ENCODE peak calls at places on chromosome 17, in ten cellular contexts. One of them, this sample, is unnamed.

GRCh38 chr17:71855000-71855399 is 265.8 kb upstream of the SOX9 start:
- DNase-seq in heart right ventricle: no peak
- DNase-seq in AG10803: no peak
- DNase-seq in tibial artery: no peak
- DNase-seq in left ventricle myocardium inferior: no peak
- DNase-seq in PC-9: no peak
- DNase-seq in cardiac fibroblast: no peak
- DNase-seq in pancreas: no peak
- DNase-seq in AG04450: no peak
- DNase-seq in tibial nerve: no peak
- DNase-seq in this sample: no peak

GRCh38 chr17:16120937-16121336 is 94.4 kb downstream of the NCOR1 start:
- DNase-seq in PC-9: no peak
- DNase-seq in tibial artery: no peak
- DNase-seq in left ventricle myocardium inferior: no peak
- DNase-seq in heart right ventricle: no peak
- DNase-seq in tibial nerve: no peak
- DNase-seq in pancreas: no peak
- DNase-seq in AG04450: no peak
- DNase-seq in AG10803: no peak
- DNase-seq in cardiac fibroblast: no peak
- DNase-seq in this sample: no peak

GRCh38 chr17:66301864-66302741 is at the start of gene PRKCA:
- DNase-seq in tibial nerve: peak; percentile 49
- DNase-seq in heart right ventricle: peak; percentile 59
- DNase-seq in cardiac fibroblast: peak; percentile 61
- DNase-seq in left ventricle myocardium inferior: peak; percentile 77
- DNase-seq in tibial artery: peak; percentile 51
- DNase-seq in AG10803: peak; percentile 74
- DNase-seq in pancreas: peak; percentile 84
- DNase-seq in AG04450: no peak
- DNase-seq in PC-9: no peak
- DNase-seq in this sample: peak; percentile 89

GRCh38 chr17:2337811-2338657 is 733 bp downstream of the SGSM2 start:
- DNase-seq in pancreas: peak; percentile 81
- DNase-seq in PC-9: peak; percentile 53
- DNase-seq in cardiac fibroblast: peak; percentile 34
- DNase-seq in heart right ventricle: peak; percentile 36
- DNase-seq in tibial artery: peak; percentile 61
- DNase-seq in left ventricle myocardium inferior: peak; percentile 67
- DNase-seq in AG10803: peak; percentile 43
- DNase-seq in AG04450: no peak
- DNase-seq in tibial nerve: no peak
- DNase-seq in this sample: peak; percentile 80

GRCh38 chr17:67656494-67657203 is 61.1 kb upstream of the NOL11 start:
- DNase-seq in tibial artery: no peak
- DNase-seq in PC-9: no peak
- DNase-seq in AG04450: no peak
- DNase-seq in left ventricle myocardium inferior: no peak
- DNase-seq in pancreas: no peak
- DNase-seq in heart right ventricle: no peak
- DNase-seq in tibial nerve: no peak
- DNase-seq in cardiac fibroblast: no peak
- DNase-seq in AG10803: no peak
- DNase-seq in this sample: no peak

GRCh38 chr17:2994441-2994840 is 69.0 kb downstream of the OR1D5 start:
- DNase-seq in PC-9: no peak
- DNase-seq in cardiac fibroblast: no peak
- DNase-seq in AG10803: no peak
- DNase-seq in tibial nerve: no peak
- DNase-seq in tibial artery: peak; percentile 7
- DNase-seq in AG04450: no peak
- DNase-seq in heart right ventricle: no peak
- DNase-seq in pancreas: no peak
- DNase-seq in left ventricle myocardium inferior: no peak
- DNase-seq in this sample: peak; percentile 33

GRCh38 chr17:19242926-19243325 is 5.8 kb downstream of the EPN2 start:
- DNase-seq in tibial artery: no peak
- DNase-seq in cardiac fibroblast: no peak
- DNase-seq in left ventricle myocardium inferior: no peak
- DNase-seq in AG04450: no peak
- DNase-seq in pancreas: no peak
- DNase-seq in heart right ventricle: no peak
- DNase-seq in tibial nerve: no peak
- DNase-seq in AG10803: no peak
- DNase-seq in PC-9: no peak
- DNase-seq in this sample: no peak

GRCh38 chr17:9239821-9240658 is 218.7 kb downstream of the NTN1 start:
- DNase-seq in left ventricle myocardium inferior: peak; percentile 82
- DNase-seq in cardiac fibroblast: peak; percentile 65
- DNase-seq in pancreas: peak; percentile 88
- DNase-seq in PC-9: no peak
- DNase-seq in tibial artery: peak; percentile 87
- DNase-seq in tibial nerve: peak; percentile 62
- DNase-seq in heart right ventricle: peak; percentile 78
- DNase-seq in AG10803: peak; percentile 71
- DNase-seq in AG04450: no peak
- DNase-seq in this sample: peak; percentile 87

GRCh38 chr17:50892101-50892776 is 26.1 kb upstream of the TOB1 start:
- DNase-seq in AG04450: no peak
- DNase-seq in tibial artery: no peak
- DNase-seq in left ventricle myocardium inferior: no peak
- DNase-seq in heart right ventricle: no peak
- DNase-seq in tibial nerve: no peak
- DNase-seq in PC-9: peak; percentile 83
- DNase-seq in pancreas: no peak
- DNase-seq in AG10803: no peak
- DNase-seq in cardiac fibroblast: no peak
- DNase-seq in this sample: no peak

GRCh38 chr17:7864995-7865650 is 7.3 kb downstream of the CYB5D1 start:
- DNase-seq in AG04450: no peak
- DNase-seq in pancreas: no peak
- DNase-seq in tibial nerve: no peak
- DNase-seq in PC-9: no peak
- DNase-seq in AG10803: no peak
- DNase-seq in heart right ventricle: no peak
- DNase-seq in left ventricle myocardium inferior: no peak
- DNase-seq in cardiac fibroblast: no peak
- DNase-seq in tibial artery: no peak
- DNase-seq in this sample: no peak

GRCh38 chr17:45228121-45228941 is 6.6 kb downstream of the FMNL1 start:
- DNase-seq in PC-9: no peak
- DNase-seq in AG10803: no peak
- DNase-seq in heart right ventricle: no peak
- DNase-seq in AG04450: no peak
- DNase-seq in left ventricle myocardium inferior: no peak
- DNase-seq in cardiac fibroblast: no peak
- DNase-seq in pancreas: peak; percentile 63
- DNase-seq in tibial artery: no peak
- DNase-seq in tibial nerve: no peak
- DNase-seq in this sample: no peak
- H3K4me3 ChIP-seq in PC-9: peak overlapping the region; percentile 3
- H3K4me3 ChIP-seq in AG10803: no peak overlapping the region
- H3K4me3 ChIP-seq in heart right ventricle: no peak overlapping the region
- H3K4me3 ChIP-seq in AG04450: no peak overlapping the region
- H3K4me3 ChIP-seq in left ventricle myocardium inferior: peak overlapping the region; percentile 53
- H3K4me3 ChIP-seq in cardiac fibroblast: no peak overlapping the region
- H3K4me3 ChIP-seq in pancreas: no peak overlapping the region
- H3K4me3 ChIP-seq in tibial artery: no peak overlapping the region
- H3K4me3 ChIP-seq in tibial nerve: no peak overlapping the region
- H3K4me3 ChIP-seq in this sample: no peak overlapping the region

GRCh38 chr17:78041401-78042179 is 83.1 kb downstream of the TNRC6C start:
- DNase-seq in AG04450: no peak
- DNase-seq in AG10803: no peak
- DNase-seq in left ventricle myocardium inferior: no peak
- DNase-seq in tibial artery: no peak
- DNase-seq in pancreas: no peak
- DNase-seq in tibial nerve: no peak
- DNase-seq in PC-9: no peak
- DNase-seq in cardiac fibroblast: peak; percentile 25
- DNase-seq in heart right ventricle: no peak
- DNase-seq in this sample: no peak
- H3K4me3 ChIP-seq in AG04450: peak overlapping the region; percentile 73
- H3K4me3 ChIP-seq in AG10803: peak overlapping the region; percentile 73
- H3K4me3 ChIP-seq in left ventricle myocardium inferior: peak overlapping the region; percentile 69
- H3K4me3 ChIP-seq in tibial artery: peak overlapping the region; percentile 62
- H3K4me3 ChIP-seq in pancreas: peak overlapping the region; percentile 23
- H3K4me3 ChIP-seq in tibial nerve: peak overlapping the region; percentile 37
- H3K4me3 ChIP-seq in PC-9: no peak overlapping the region
- H3K4me3 ChIP-seq in cardiac fibroblast: peak overlapping the region; percentile 31
- H3K4me3 ChIP-seq in heart right ventricle: peak overlapping the region; percentile 71
- H3K4me3 ChIP-seq in this sample: peak overlapping the region; percentile 55

GRCh38 chr17:29722411-29723198 is 99.9 kb upstream of the CORO6 start:
- DNase-seq in AG10803: peak; percentile 92
- DNase-seq in tibial artery: peak; percentile 70
- DNase-seq in heart right ventricle: peak; percentile 78
- DNase-seq in left ventricle myocardium inferior: no peak
- DNase-seq in tibial nerve: peak; percentile 22
- DNase-seq in AG04450: peak; percentile 53
- DNase-seq in PC-9: no peak
- DNase-seq in pancreas: no peak
- DNase-seq in cardiac fibroblast: peak; percentile 95
- DNase-seq in this sample: no peak

GRCh38 chr17:29719469-29719868 is 96.8 kb upstream of the CORO6 start:
- DNase-seq in cardiac fibroblast: no peak
- DNase-seq in left ventricle myocardium inferior: no peak
- DNase-seq in tibial artery: no peak
- DNase-seq in pancreas: no peak
- DNase-seq in AG10803: no peak
- DNase-seq in PC-9: no peak
- DNase-seq in AG04450: no peak
- DNase-seq in heart right ventricle: no peak
- DNase-seq in tibial nerve: no peak
- DNase-seq in this sample: no peak

GRCh38 chr17:29726721-29727252 is 104.1 kb upstream of the CORO6 start:
- DNase-seq in pancreas: no peak
- DNase-seq in AG04450: no peak
- DNase-seq in tibial nerve: no peak
- DNase-seq in cardiac fibroblast: peak; percentile 73
- DNase-seq in AG10803: peak; percentile 15
- DNase-seq in heart right ventricle: no peak
- DNase-seq in PC-9: no peak
- DNase-seq in left ventricle myocardium inferior: no peak
- DNase-seq in tibial artery: no peak
- DNase-seq in this sample: no peak

GRCh38 chr17:29720471-29720990 is 97.8 kb upstream of the CORO6 start:
- DNase-seq in left ventricle myocardium inferior: no peak
- DNase-seq in tibial nerve: no peak
- DNase-seq in AG10803: no peak
- DNase-seq in cardiac fibroblast: no peak
- DNase-seq in tibial artery: no peak
- DNase-seq in AG04450: no peak
- DNase-seq in pancreas: no peak
- DNase-seq in PC-9: no peak
- DNase-seq in heart right ventricle: no peak
- DNase-seq in this sample: no peak

GRCh38 chr17:29723283-29724047 is 100.8 kb upstream of the CORO6 start:
- DNase-seq in AG10803: no peak
- DNase-seq in tibial nerve: no peak
- DNase-seq in tibial artery: no peak
- DNase-seq in PC-9: no peak
- DNase-seq in pancreas: no peak
- DNase-seq in cardiac fibroblast: no peak
- DNase-seq in heart right ventricle: no peak
- DNase-seq in left ventricle myocardium inferior: no peak
- DNase-seq in AG04450: no peak
- DNase-seq in this sample: no peak
- H3K4me3 ChIP-seq in AG10803: no peak overlapping the region
- H3K4me3 ChIP-seq in tibial nerve: no peak overlapping the region
- H3K4me3 ChIP-seq in tibial artery: no peak overlapping the region
- H3K4me3 ChIP-seq in PC-9: no peak overlapping the region
- H3K4me3 ChIP-seq in pancreas: no peak overlapping the region
- H3K4me3 ChIP-seq in cardiac fibroblast: no peak overlapping the region
- H3K4me3 ChIP-seq in heart right ventricle: peak overlapping the region; percentile 42
- H3K4me3 ChIP-seq in left ventricle myocardium inferior: peak overlapping the region; percentile 46
- H3K4me3 ChIP-seq in AG04450: no peak overlapping the region
- H3K4me3 ChIP-seq in this sample: no peak overlapping the region

DNA sequence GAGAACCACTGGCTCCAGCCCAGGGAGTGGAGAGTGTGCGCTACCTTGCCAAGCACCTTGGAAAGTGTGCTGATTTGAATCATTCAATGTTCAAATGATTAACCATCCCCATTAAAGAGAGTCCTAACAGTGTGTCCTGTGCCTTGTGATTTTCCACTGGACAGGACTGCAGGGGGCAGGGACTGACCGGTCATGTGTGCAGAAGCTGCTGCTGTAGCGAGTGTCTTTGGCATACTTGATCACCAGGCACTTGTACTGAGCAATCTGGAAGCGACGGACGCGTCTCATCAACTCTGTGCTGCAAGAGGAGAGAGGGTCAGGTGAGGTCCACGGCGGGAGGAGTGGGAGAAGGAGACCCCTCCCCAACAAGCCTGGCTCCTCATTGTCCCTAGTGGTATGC is 2.0 kb downstream of the TK1 start:
- DNase-seq in AG04450: no peak
- DNase-seq in PC-9: no peak
- DNase-seq in cardiac fibroblast: no peak
- DNase-seq in left ventricle myocardium inferior: no peak
- DNase-seq in heart right ventricle: no peak
- DNase-seq in AG10803: no peak
- DNase-seq in pancreas: peak; percentile 44
- DNase-seq in tibial nerve: no peak
- DNase-seq in tibial artery: no peak
- DNase-seq in this sample: no peak
- H3K4me3 ChIP-seq in AG04450: no peak overlapping the region
- H3K4me3 ChIP-seq in PC-9: no peak overlapping the region
- H3K4me3 ChIP-seq in cardiac fibroblast: no peak overlapping the region
- H3K4me3 ChIP-seq in left ventricle myocardium inferior: no peak overlapping the region
- H3K4me3 ChIP-seq in heart right ventricle: no peak overlapping the region
- H3K4me3 ChIP-seq in AG10803: no peak overlapping the region
- H3K4me3 ChIP-seq in pancreas: no peak overlapping the region
- H3K4me3 ChIP-seq in tibial nerve: no peak overlapping the region
- H3K4me3 ChIP-seq in tibial artery: no peak overlapping the region
- H3K4me3 ChIP-seq in this sample: no peak overlapping the region

DNA sequence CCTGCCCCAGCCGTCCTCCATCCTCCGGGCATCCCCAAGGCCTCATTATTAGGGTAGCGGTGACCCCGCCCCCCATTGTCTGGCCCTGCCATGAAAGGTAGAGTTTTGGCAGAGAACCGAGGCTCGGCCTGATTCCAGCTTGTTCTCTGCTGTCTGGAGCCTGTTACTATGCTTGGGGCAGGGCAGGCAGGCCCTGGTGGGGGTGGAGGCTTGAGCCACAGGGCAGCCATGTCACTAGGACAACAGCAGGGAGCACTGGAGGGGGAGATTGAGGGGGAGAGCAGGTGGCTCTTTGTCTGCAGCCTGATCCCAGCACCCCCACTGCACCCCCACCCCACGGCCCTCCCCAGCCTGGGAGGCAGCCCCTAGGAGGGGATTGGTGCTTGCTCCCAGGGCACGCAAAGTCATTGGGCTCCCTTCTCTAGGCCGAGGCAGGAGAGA is 15.4 kb downstream of the RHBDL3 start:
- DNase-seq in pancreas: peak; percentile 67
- DNase-seq in PC-9: no peak
- DNase-seq in heart right ventricle: peak; percentile 80
- DNase-seq in tibial artery: no peak
- DNase-seq in AG04450: no peak
- DNase-seq in cardiac fibroblast: peak; percentile 36
- DNase-seq in AG10803: no peak
- DNase-seq in tibial nerve: no peak
- DNase-seq in left ventricle myocardium inferior: peak; percentile 67
- DNase-seq in this sample: no peak
- H3K4me3 ChIP-seq in pancreas: no peak overlapping the region
- H3K4me3 ChIP-seq in PC-9: no peak overlapping the region
- H3K4me3 ChIP-seq in heart right ventricle: no peak overlapping the region
- H3K4me3 ChIP-seq in tibial artery: no peak overlapping the region
- H3K4me3 ChIP-seq in AG04450: no peak overlapping the region
- H3K4me3 ChIP-seq in cardiac fibroblast: no peak overlapping the region
- H3K4me3 ChIP-seq in AG10803: no peak overlapping the region
- H3K4me3 ChIP-seq in tibial nerve: no peak overlapping the region
- H3K4me3 ChIP-seq in left ventricle myocardium inferior: no peak overlapping the region
- H3K4me3 ChIP-seq in this sample: no peak overlapping the region

GRCh38 chr17:12545877-12546513 is 119.7 kb upstream of the MYOCD start:
- DNase-seq in PC-9: no peak
- DNase-seq in heart right ventricle: peak; percentile 31
- DNase-seq in tibial nerve: no peak
- DNase-seq in cardiac fibroblast: peak; percentile 72
- DNase-seq in tibial artery: peak; percentile 31
- DNase-seq in left ventricle myocardium inferior: no peak
- DNase-seq in AG04450: no peak
- DNase-seq in AG10803: peak; percentile 57
- DNase-seq in pancreas: peak; percentile 22
- DNase-seq in this sample: peak; percentile 24
- H3K4me3 ChIP-seq in PC-9: no peak overlapping the region
- H3K4me3 ChIP-seq in heart right ventricle: no peak overlapping the region
- H3K4me3 ChIP-seq in tibial nerve: no peak overlapping the region
- H3K4me3 ChIP-seq in cardiac fibroblast: no peak overlapping the region
- H3K4me3 ChIP-seq in tibial artery: no peak overlapping the region
- H3K4me3 ChIP-seq in left ventricle myocardium inferior: no peak overlapping the region
- H3K4me3 ChIP-seq in AG04450: no peak overlapping the region
- H3K4me3 ChIP-seq in AG10803: no peak overlapping the region
- H3K4me3 ChIP-seq in pancreas: no peak overlapping the region
- H3K4me3 ChIP-seq in this sample: no peak overlapping the region

This sample was measured in ovary.